ENCODE peak calls at places on chromosome 14, in nine cellular contexts. S is endothelial cell of umbilical vein; V is CD8-positive, alpha-beta T cell; L is foreskin keratinocyte; M is lung; T is heart left ventricle; A is pancreas; Z is colonic mucosa; P is heart right ventricle. U is an unnamed sample.

GRCh38 chr14:98204139-98204538 is 1067.9 kb downstream of the BCL11B start:
- DNase-seq in S (no peak), V (no peak), L (no peak), M (no peak), T (no peak), A (no peak), Z (no peak), P (no peak), U (no peak)

GRCh38 chr14:99351166-99352007 is 79.4 kb upstream of the BCL11B start:
- DNase-seq in S (no peak), V (no peak), L (no peak), M (no peak), T (no peak), A (no peak), Z (no peak), P (no peak), U (no peak)

GRCh38 chr14:85248881-85249635 is 280.9 kb upstream of the FLRT2 start:
- DNase-seq in S (no peak), V (no peak), L (peak; percentile 78), M (no peak), T (no peak), A (no peak), Z (no peak), P (no peak), U (no peak)

GRCh38 chr14:75198291-75198933 is 22.0 kb upstream of the TMED10 start:
- DNase-seq in S (no peak), V (no peak), L (no peak), M (no peak), T (peak; percentile 44), A (peak; percentile 86), Z (peak; percentile 43), P (peak; percentile 51), U (no peak)

GRCh38 chr14:93410893-93411292 is 19.8 kb upstream of the UNC79 start:
- DNase-seq in S (no peak), V (no peak), L (no peak), M (no peak), T (no peak), A (no peak), Z (no peak), P (no peak), U (no peak)

GRCh38 chr14:76091036-76091435 is 60.7 kb upstream of the GPATCH2L start:
- DNase-seq in S (peak; percentile 13), V (no peak), L (no peak), M (no peak), T (peak; percentile 44), A (no peak), Z (no peak), P (peak; percentile 45), U (no peak)

GRCh38 chr14:30996892-30997659 is 28.4 kb upstream of the AP4S1 start:
- DNase-seq in S (no peak), V (no peak), L (no peak), M (no peak), T (no peak), A (no peak), Z (no peak), P (no peak), U (no peak)

GRCh38 chr14:72480465-72481243 is 413.2 kb downstream of the DPF3 start:
- DNase-seq in S (no peak), V (no peak), L (no peak), M (no peak), T (no peak), A (no peak), Z (no peak), P (no peak), U (no peak)

GRCh38 chr14:32300146-32300545 is 29.0 kb upstream of the AKAP6 start:
- DNase-seq in S (no peak), V (no peak), L (no peak), M (no peak), T (no peak), A (no peak), Z (no peak), P (peak; percentile 10), U (no peak)

GRCh38 chr14:53963491-53964227 is 7.0 kb upstream of the BMP4 start:
- DNase-seq in S (peak; percentile 44), V (no peak), L (peak; percentile 33), M (peak; percentile 73), T (peak; percentile 23), A (peak; percentile 71), Z (peak; percentile 45), P (peak; percentile 27), U (no peak)

GRCh38 chr14:23831591-23831990 is 122.0 kb upstream of the DHRS4 start:
- DNase-seq in S (no peak), V (no peak), L (no peak), M (no peak), T (no peak), A (no peak), Z (no peak), P (no peak), U (no peak)

GRCh38 chr14:61474021-61474420 is 152.6 kb downstream of the PRKCH start:
- DNase-seq in S (no peak), V (no peak), L (no peak), M (no peak), T (no peak), A (no peak), Z (no peak), P (no peak), U (no peak)
- H3K4me1 ChIP-seq in S (peaks cover 81% of the 10 kb centered on the region), V (peaks cover 95% of the 10 kb centered on the region), L (peaks cover 13% of the 10 kb centered on the region), M (peaks cover 44% of the 10 kb centered on the region), T (peaks cover 88% of the 10 kb centered on the region), A (peaks cover 15% of the 10 kb centered on the region), Z (no peaks in the 10 kb centered on the region), P (peaks cover 65% of the 10 kb centered on the region), U (peaks cover 4% of the 10 kb centered on the region)

DNA sequence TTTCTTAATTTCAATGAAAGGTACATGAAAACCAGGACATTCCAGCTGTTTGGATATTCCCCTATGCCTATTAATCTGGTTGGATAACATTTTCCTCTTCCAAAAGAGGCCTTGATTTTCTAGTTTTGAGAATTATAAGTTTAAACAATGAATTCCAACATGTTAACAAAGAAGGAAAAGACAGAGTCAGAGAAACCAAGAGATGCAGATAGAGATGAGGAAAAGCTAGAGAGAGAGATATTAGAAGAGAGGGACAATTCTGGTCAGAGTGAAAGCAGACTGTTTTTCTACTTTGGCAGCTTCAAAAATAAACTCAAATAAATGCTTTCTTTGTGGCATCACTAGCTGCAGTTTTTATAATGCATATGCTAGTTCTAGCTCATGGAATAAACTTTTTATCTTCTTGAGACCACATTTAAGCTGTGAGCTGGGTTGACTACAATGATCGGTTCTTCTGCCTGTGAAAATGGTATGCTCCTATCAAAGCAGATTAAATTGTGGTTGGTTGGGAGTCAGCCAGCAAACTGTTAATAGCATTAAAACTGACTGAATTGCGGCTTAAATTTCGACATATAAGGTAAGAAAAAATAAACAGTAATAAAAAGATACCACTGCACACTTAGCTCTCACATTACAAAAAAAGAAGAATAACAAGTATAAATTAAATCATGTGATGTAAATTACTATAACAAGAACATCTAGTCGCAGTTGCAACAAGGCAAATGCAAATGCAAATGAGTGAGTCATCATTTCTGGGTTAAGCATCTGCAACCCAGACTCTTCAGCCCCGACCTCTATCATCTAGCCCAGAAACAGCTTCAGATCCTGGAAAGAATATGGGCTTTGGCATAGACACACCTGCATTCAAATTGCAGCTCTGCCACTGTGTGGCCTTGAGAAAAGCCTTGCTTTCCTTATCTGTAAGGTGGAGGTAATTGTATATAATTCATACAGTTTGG is 19.7 kb upstream of the DHRS7 start:
- DNase-seq in S (no peak), V (no peak), L (no peak), M (no peak), T (no peak), A (no peak), Z (no peak), P (no peak), U (no peak)
- TF ChIP-seq CTCF in S (no peak), V (peak; percentile 16), L (no peak), M (no peak), T (no peak), A (no peak), Z (no peak), P (peak; percentile 8), U (no peak)

DNA sequence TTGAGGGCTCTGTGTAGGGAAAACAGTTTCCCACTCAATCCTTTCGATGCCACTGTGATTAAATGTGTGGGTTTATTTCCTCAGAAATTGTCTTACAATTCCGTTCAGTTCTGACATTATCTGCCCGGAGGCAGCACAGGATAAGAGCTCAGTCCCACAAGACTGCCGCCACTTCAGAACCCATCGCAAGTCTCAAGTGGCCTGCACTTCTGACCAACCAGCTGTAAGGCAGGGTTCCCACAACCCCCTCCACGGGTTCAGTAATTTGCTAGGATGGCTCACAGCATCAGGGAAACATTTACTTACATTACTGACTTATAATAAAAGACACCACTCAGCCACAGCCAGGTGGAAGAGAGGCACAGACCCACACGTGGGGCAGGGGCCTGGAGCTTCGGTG is 17.2 kb downstream of the BDKRB2 start:
- DNase-seq in S (no peak), V (no peak), L (no peak), M (no peak), T (no peak), A (no peak), Z (no peak), P (no peak), U (no peak)
- H3K4me1 ChIP-seq in S (no peaks in the 10 kb centered on the region), V (no peaks in the 10 kb centered on the region), L (peaks cover 30% of the 10 kb centered on the region), M (no peaks in the 10 kb centered on the region), T (peaks cover 8% of the 10 kb centered on the region), A (no peaks in the 10 kb centered on the region), Z (peaks cover 8% of the 10 kb centered on the region), P (no peaks in the 10 kb centered on the region), U (peaks cover 5% of the 10 kb centered on the region)

GRCh38 chr14:104332634-104333270 is 194.4 kb downstream of the KIF26A start:
- DNase-seq in S (no peak), V (no peak), L (no peak), M (no peak), T (no peak), A (peak; percentile 38), Z (peak; percentile 12), P (no peak), U (no peak)

GRCh38 chr14:104334812-104335161 is 196.4 kb downstream of the KIF26A start:
- DNase-seq in S (no peak), V (no peak), L (no peak), M (no peak), T (no peak), A (peak; percentile 39), Z (peak; percentile 14), P (no peak), U (no peak)

GRCh38 chr14:104333903-104334811 is 195.8 kb downstream of the KIF26A start:
- DNase-seq in S (no peak), V (no peak), L (no peak), M (no peak), T (no peak), A (peak; percentile 52), Z (peak; percentile 13), P (no peak), U (no peak)

GRCh38 chr14:104329793-104330192 is 191.4 kb downstream of the KIF26A start:
- DNase-seq in S (no peak), V (no peak), L (no peak), M (no peak), T (no peak), A (no peak), Z (no peak), P (no peak), U (no peak)

DNA sequence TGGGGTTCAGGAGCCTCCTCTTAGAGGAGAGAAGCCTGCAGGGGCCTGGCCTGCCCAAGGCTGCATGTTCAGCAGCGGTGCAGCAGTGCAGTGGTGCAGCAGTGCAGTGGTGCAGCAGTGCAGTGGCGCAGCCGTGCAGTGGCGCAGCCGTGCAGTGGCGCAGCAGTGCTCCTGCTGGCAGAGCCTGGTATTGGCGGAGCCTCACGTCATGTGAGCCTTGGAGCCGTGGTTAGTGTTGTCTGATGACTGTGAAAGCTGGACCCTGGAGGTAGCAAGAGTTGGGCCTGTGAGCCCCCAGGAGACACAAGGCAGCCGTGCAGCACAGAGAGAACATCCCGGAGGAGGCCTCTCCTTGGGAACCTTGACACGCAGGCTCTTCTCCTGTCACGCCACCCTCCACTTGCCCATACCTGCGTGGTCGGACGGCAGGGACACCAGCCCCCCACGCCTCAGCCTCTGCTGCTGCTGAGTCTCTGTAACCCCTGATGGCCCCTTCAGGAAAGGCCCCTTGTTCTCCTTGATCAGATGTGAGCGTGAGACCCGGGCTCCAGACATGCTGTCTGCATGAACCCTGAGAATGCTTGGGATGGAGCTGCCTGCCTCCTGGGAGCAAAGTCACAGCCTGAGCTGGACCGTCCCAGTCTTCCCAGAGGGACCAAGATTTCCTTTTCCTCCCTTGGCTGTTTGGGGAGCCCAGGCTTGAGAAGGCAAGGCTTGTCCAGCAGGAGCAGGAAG is 193.7 kb downstream of the KIF26A start:
- DNase-seq in S (no peak), V (no peak), L (no peak), M (no peak), T (no peak), A (peak; percentile 35), Z (peak; percentile 16), P (no peak), U (no peak)
- TF ChIP-seq CTCF in S (peak; percentile 23), V (no peak), L (peak; percentile 3), M (no peak), T (no peak), A (no peak), Z (no peak), P (no peak), U (no peak)

U was measured in Peyer's patch.